ENCODE peak calls at places on chromosome 21, in ten cellular contexts. M is neuronal stem cell; O is effector memory CD4-positive, alpha-beta T cell; U is colonic mucosa; V is lower lobe of right lung; B is caudate nucleus; D is mesendoderm; Q is IMR-90; X is prostate gland; G is RWPE2. H is an unnamed sample.

GRCh38 chr21:34037446-34037845 is 35.9 kb upstream of the MRPS6 start:
- DNase-seq in O (no peak), U (no peak), Q (peak), M (no peak), B (no peak), G (no peak), X (no peak), V (no peak), D (no peak), H (no peak)

GRCh38 chr21:15343066-15343465 is 278.3 kb upstream of the NRIP1 start:
- DNase-seq in M (no peak), X (no peak), G (no peak), Q (no peak), O (no peak), B (no peak), D (no peak), V (no peak), U (no peak), H (no peak)

GRCh38 chr21:25931791-25932190 is 197.0 kb downstream of the GABPA start:
- DNase-seq in U (no peak), D (no peak), B (no peak), Q (no peak), X (no peak), V (no peak), G (no peak), M (no peak), O (no peak), H (no peak)

GRCh38 chr21:28734522-28735175 is 258.0 kb downstream of the LTN1 start:
- DNase-seq in M (no peak), U (no peak), O (no peak), G (no peak), Q (peak), D (no peak), V (no peak), X (no peak), B (no peak), H (no peak)

GRCh38 chr21:17780539-17780938 is 38.6 kb downstream of the C21orf91 start:
- DNase-seq in O (peak), X (no peak), G (no peak), V (no peak), M (no peak), U (no peak), Q (no peak), D (peak), B (no peak), H (peak)

GRCh38 chr21:32770514-32771133 is 931 bp downstream of the PAXBP1 start:
- DNase-seq in V (no peak), U (no peak), B (no peak), M (peak), O (no peak), G (no peak), D (peak), Q (peak), X (peak), H (no peak)

GRCh38 chr21:32392299-32392879 is 423 bp downstream of the URB1 start:
- DNase-seq in U (no peak), D (peak), G (no peak), Q (no peak), B (no peak), O (no peak), V (no peak), M (no peak), X (no peak), H (no peak)

GRCh38 chr21:21045538-21045937 is 47.3 kb downstream of the NCAM2 start:
- DNase-seq in M (no peak), O (no peak), D (no peak), V (no peak), G (no peak), Q (peak), X (no peak), B (no peak), U (no peak), H (no peak)

GRCh38 chr21:27580276-27580675 is 613.4 kb upstream of the ADAMTS5 start:
- DNase-seq in Q (peak), M (no peak), O (no peak), X (no peak), U (no peak), V (no peak), D (no peak), G (no peak), B (no peak), H (no peak)

GRCh38 chr21:32423846-32424535 is 11.5 kb downstream of the EVA1C start:
- DNase-seq in B (no peak), D (no peak), Q (no peak), O (no peak), U (no peak), M (no peak), G (no peak), V (no peak), X (no peak), H (no peak)

GRCh38 chr21:26007911-26008579 is 162.5 kb downstream of the APP start:
- DNase-seq in U (no peak), G (no peak), D (no peak), V (no peak), X (no peak), Q (peak), M (no peak), B (no peak), O (no peak), H (no peak)

GRCh38 chr21:32317726-32318125 is 19.1 kb downstream of the MRAP start:
- DNase-seq in M (no peak), G (no peak), D (no peak), B (no peak), O (no peak), V (no peak), Q (no peak), X (no peak), U (no peak), H (no peak)

DNA sequence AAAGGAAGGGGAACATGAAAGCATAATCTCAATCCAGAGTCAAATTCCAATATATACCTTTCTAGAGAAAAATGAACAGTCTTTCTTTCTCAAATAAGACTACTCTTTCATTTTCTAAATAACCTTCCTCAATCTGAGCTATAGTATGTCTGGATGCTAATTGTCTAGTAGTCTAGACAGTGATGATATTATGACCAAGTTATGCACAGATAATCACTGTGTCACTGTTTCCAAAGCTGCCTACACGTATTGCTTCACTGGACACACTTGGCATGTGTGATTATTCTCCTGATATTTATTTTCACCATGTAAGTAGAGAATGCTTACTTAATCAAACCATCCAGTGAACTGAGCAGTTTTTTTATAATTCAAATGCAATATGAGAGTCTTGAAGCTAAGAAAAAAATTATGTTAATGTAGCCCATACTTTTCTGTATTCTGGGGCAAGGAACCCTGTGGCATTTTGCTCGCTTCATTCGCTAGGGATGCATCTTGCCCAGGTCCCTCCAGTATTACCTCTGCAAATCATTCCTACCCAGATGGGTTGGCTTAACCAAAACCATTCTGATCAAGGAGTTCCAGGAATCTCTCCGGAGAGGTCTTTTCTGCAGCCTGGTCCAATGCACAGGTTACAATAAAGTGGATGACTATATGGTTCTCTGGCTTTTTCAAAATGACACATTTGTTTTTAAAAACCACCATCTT is 303.1 kb upstream of the RUNX1 start:
- DNase-seq in Q (peak), M (no peak), X (no peak), G (no peak), V (no peak), B (no peak), O (no peak), D (no peak), U (no peak), H (no peak)
- H3K27ac ChIP-seq in Q (no peak), M (no peak), X (no peak), G (peak), V (no peak), B (no peak), O (no peak), D (no peak), U (no peak), H (no peak)

GRCh38 chr21:39961251-39961650 is 94.0 kb downstream of the PCP4 start:
- DNase-seq in V (no peak), M (no peak), X (no peak), B (no peak), O (no peak), U (no peak), G (no peak), D (no peak), Q (no peak), H (no peak)
- H3K27ac ChIP-seq in V (no peak), M (no peak), X (no peak), B (no peak), O (no peak), U (no peak), G (no peak), D (no peak), Q (no peak), H (no peak)

GRCh38 chr21:44989943-44990780 is 50.3 kb downstream of the SLX9 start:
- DNase-seq in V (peak), O (no peak), X (no peak), M (no peak), B (no peak), G (peak), U (no peak), D (no peak), Q (no peak), H (no peak)

GRCh38 chr21:44991538-44992483 is 52.0 kb downstream of the SLX9 start:
- DNase-seq in U (no peak), M (no peak), B (no peak), X (no peak), D (no peak), O (no peak), G (peak), Q (peak), V (peak), H (no peak)

GRCh38 chr21:44992608-44993031 is 52.8 kb downstream of the SLX9 start:
- DNase-seq in B (no peak), U (no peak), V (peak), M (no peak), D (no peak), G (peak), O (no peak), X (no peak), Q (no peak), H (no peak)

GRCh38 chr21:44989538-44989888 is 49.7 kb downstream of the SLX9 start:
- DNase-seq in X (no peak), O (no peak), B (no peak), Q (peak), V (peak), G (peak), M (no peak), U (no peak), D (no peak), H (no peak)

GRCh38 chr21:44990921-44991320 is 51.1 kb downstream of the SLX9 start:
- DNase-seq in U (no peak), B (no peak), D (no peak), X (no peak), O (no peak), Q (no peak), G (peak), V (peak), M (no peak), H (no peak)
- H3K27ac ChIP-seq in U (no peak), B (no peak), D (no peak), X (no peak), O (no peak), Q (no peak), G (no peak), V (no peak), M (no peak), H (no peak)

DNA sequence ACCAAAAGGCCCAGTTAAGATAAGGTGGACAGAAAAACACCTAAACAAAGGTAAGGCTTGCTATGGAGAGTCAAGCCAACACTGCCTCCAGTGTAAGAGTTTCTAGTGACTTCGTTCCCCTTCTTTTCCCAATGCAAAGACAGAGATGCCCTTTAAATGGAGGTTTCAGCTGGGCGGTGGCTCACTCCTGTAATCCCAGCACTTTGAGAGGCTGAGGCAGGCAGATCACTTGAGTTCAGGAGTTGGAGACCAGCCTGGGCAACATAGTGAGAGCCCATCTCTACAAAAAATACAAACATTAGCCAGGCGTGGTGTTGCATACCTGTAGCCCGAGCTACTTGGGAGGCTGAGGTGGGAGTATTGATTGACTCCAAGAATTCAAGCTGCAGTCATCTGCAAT is 24.0 kb upstream of the COL6A1 start:
- DNase-seq in U (no peak), M (no peak), B (no peak), G (no peak), D (no peak), Q (no peak), V (no peak), X (no peak), O (no peak), H (no peak)
- H3K27ac ChIP-seq in U (no peak), M (no peak), B (no peak), G (no peak), D (no peak), Q (peak), V (peak), X (peak), O (no peak), H (no peak)

GRCh38 chr21:16406355-16406754 is 676.6 kb downstream of the USP25 start:
- DNase-seq in M (no peak), O (no peak), B (no peak), D (no peak), V (no peak), X (no peak), Q (no peak), U (no peak), G (no peak), H (no peak)
- H3K27ac ChIP-seq in M (no peak), O (no peak), B (no peak), D (no peak), V (no peak), X (no peak), Q (no peak), U (no peak), G (no peak), H (no peak)

GRCh38 chr21:41166947-41167346 is 1.0 kb upstream of the BACE2 start:
- DNase-seq in M (no peak), X (no peak), B (no peak), Q (no peak), O (no peak), D (no peak), V (no peak), U (peak), G (no peak), H (no peak)
- H3K27ac ChIP-seq in M (no peak), X (peak), B (no peak), Q (peak), O (no peak), D (no peak), V (peak), U (peak), G (no peak), H (no peak)

GRCh38 chr21:38822754-38823374 is 17.1 kb downstream of the ETS2 start:
- DNase-seq in U (peak), X (no peak), Q (no peak), G (no peak), B (no peak), D (no peak), V (no peak), O (no peak), M (no peak), H (no peak)

GRCh38 chr21:38823737-38824123 is 18.0 kb downstream of the ETS2 start:
- DNase-seq in B (no peak), U (peak), O (no peak), D (no peak), V (no peak), Q (no peak), X (no peak), G (no peak), M (no peak), H (no peak)

GRCh38 chr21:38820471-38821239 is 14.9 kb downstream of the ETS2 start:
- DNase-seq in M (no peak), O (no peak), V (peak), U (peak), Q (no peak), G (no peak), B (no peak), X (no peak), D (no peak), H (no peak)

GRCh38 chr21:38821248-38821647 is 15.5 kb downstream of the ETS2 start:
- DNase-seq in X (no peak), D (no peak), V (no peak), M (no peak), G (no peak), B (no peak), Q (no peak), U (peak), O (no peak), H (no peak)

GRCh38 chr21:38821959-38822682 is 16.4 kb downstream of the ETS2 start:
- DNase-seq in D (no peak), G (no peak), U (peak), B (no peak), O (no peak), Q (no peak), X (no peak), V (no peak), M (no peak), H (no peak)
- H3K27ac ChIP-seq in D (no peak), G (peak), U (peak), B (no peak), O (no peak), Q (peak), X (peak), V (peak), M (no peak), H (no peak)

GRCh38 chr21:45226540-45227326 is 61.0 kb downstream of the POFUT2 start:
- DNase-seq in D (no peak), X (no peak), G (no peak), U (no peak), Q (peak), B (no peak), V (no peak), M (no peak), O (no peak), H (peak)
- H3K27ac ChIP-seq in D (no peak), X (peak), G (no peak), U (no peak), Q (no peak), B (no peak), V (no peak), M (no peak), O (no peak), H (no peak)